ENCODE peak calls at places on chromosomes 6 and 20, in eight cellular contexts. Y, I, L, A, O, W, B and E are unnamed samples. For H3K27me3 and H3K36me3, the result is how much of the 10 kb centered on the place peaks cover.

GRCh38 chr20:38970302-38970701 is 8.2 kb downstream of the DHX35 start:
- DNase-seq in B (no peak), Y (no peak), W (no peak), L (peak), A (no peak), O (no peak), I (no peak), E (no peak)

GRCh38 chr6:37454420-37455125 is 21.6 kb downstream of the CMTR1 start:
- DNase-seq in O (no peak), W (no peak), B (no peak), I (no peak), A (no peak), Y (no peak), L (no peak), E (peak)

GRCh38 chr6:125858427-125859320 is 67.9 kb downstream of the NCOA7 start:
- DNase-seq in Y (peak), B (peak), O (peak), W (no peak), L (peak), A (peak), I (peak), E (peak)

GRCh38 chr6:151060742-151061100 is 179.0 kb upstream of the AKAP12 start:
- DNase-seq in A (no peak), B (no peak), Y (no peak), W (no peak), L (no peak), O (no peak), I (no peak), E (no peak)

GRCh38 chr20:4913147-4913546 is 88.2 kb downstream of the SLC23A2 start:
- DNase-seq in Y (no peak), L (no peak), B (no peak), W (no peak), I (no peak), O (no peak), A (no peak), E (no peak)

GRCh38 chr6:111210074-111210729 is 122.9 kb downstream of the SLC16A10 start:
- DNase-seq in I (no peak), O (peak), W (no peak), B (no peak), A (peak), Y (peak), L (no peak), E (no peak)

GRCh38 chr6:147160593-147160992 is 43.6 kb upstream of the STXBP5 start:
- DNase-seq in B (no peak), O (no peak), W (no peak), Y (no peak), A (no peak), L (no peak), I (no peak), E (no peak)

GRCh38 chr6:91713911-91714310 is 1127.0 kb upstream of the MAP3K7 start:
- DNase-seq in I (no peak), L (no peak), A (no peak), B (no peak), Y (no peak), W (no peak), O (no peak), E (no peak)

GRCh38 chr6:35972471-35972985 is 51.6 kb upstream of the SRPK1 start:
- DNase-seq in B (no peak), A (peak), Y (peak), W (no peak), I (no peak), L (no peak), O (peak), E (peak)

GRCh38 chr6:92589970-92590369 is 829.4 kb downstream of the EPHA7 start:
- DNase-seq in B (no peak), A (no peak), L (no peak), I (no peak), W (no peak), O (no peak), Y (no peak), E (no peak)

GRCh38 chr6:46677314-46677654 is 10.4 kb upstream of the TDRD6 start:
- DNase-seq in A (peak), B (no peak), O (no peak), W (no peak), L (no peak), Y (no peak), I (no peak), E (no peak)

GRCh38 chr20:24131281-24131680 is 142.7 kb upstream of the GGTLC1 start:
- DNase-seq in L (peak), Y (no peak), B (no peak), W (no peak), I (no peak), O (no peak), A (no peak), E (no peak)

GRCh38 chr20:18524646-18525045 is 16.9 kb downstream of the SEC23B start:
- DNase-seq in W (no peak), I (no peak), O (no peak), Y (no peak), L (peak), A (no peak), B (no peak), E (peak)

GRCh38 chr20:46688151-46689081 is 828 bp downstream of the TP53RK start:
- DNase-seq in O (no peak), A (peak), W (no peak), B (no peak), I (no peak), L (no peak), Y (no peak), E (no peak)

GRCh38 chr6:89260832-89261231 is 43.7 kb upstream of the GABRR1 start:
- DNase-seq in L (no peak), B (no peak), Y (no peak), I (no peak), W (no peak), A (peak), O (peak), E (no peak)

GRCh38 chr6:135680964-135681913 is 170.3 kb upstream of the PDE7B start:
- DNase-seq in B (no peak), I (peak), W (no peak), A (no peak), Y (no peak), L (no peak), O (no peak), E (peak)

GRCh38 chr6:22952076-22952475 is 382.7 kb downstream of the HDGFL1 start:
- DNase-seq in A (no peak), I (no peak), L (no peak), O (no peak), W (no peak), Y (no peak), B (no peak), E (no peak)

GRCh38 chr6:3793545-3793944 is 42.0 kb upstream of the PXDC1 start:
- DNase-seq in W (no peak), O (no peak), I (no peak), B (no peak), Y (no peak), A (no peak), L (no peak), E (no peak)

GRCh38 chr6:95431637-95432228 is 145.6 kb upstream of the MANEA start:
- DNase-seq in I (peak), W (no peak), O (peak), B (peak), Y (peak), A (peak), L (peak), E (peak)

GRCh38 chr6:29806387-29806786 is 21.2 kb upstream of the HLA-G start:
- DNase-seq in B (no peak), O (no peak), W (no peak), A (no peak), Y (no peak), L (no peak), I (no peak), E (no peak)

GRCh38 chr20:54680872-54681297 is 205.5 kb downstream of the DOK5 start:
- DNase-seq in W (no peak), O (peak), Y (peak), A (peak), I (no peak), B (no peak), L (peak), E (peak)

GRCh38 chr20:37994512-37994911 is 38.7 kb downstream of the TTI1 start:
- DNase-seq in O (no peak), I (no peak), B (no peak), L (peak), Y (no peak), W (no peak), A (no peak), E (no peak)

GRCh38 chr6:36302227-36302976 is 32.5 kb downstream of the PNPLA1 start:
- DNase-seq in L (peak), O (peak), W (peak), B (peak), I (peak), A (peak), Y (peak), E (peak)

GRCh38 chr20:8616792-8617191 is 452.1 kb upstream of the PLCB4 start:
- DNase-seq in O (no peak), W (no peak), B (no peak), L (no peak), I (no peak), Y (no peak), A (no peak), E (no peak)

GRCh38 chr20:64166712-64167615 is 2.7 kb downstream of the MYT1 start:
- DNase-seq in B (no peak), I (no peak), Y (no peak), L (no peak), W (no peak), O (no peak), A (no peak), E (no peak)

GRCh38 chr6:40804905-40805304 is 217.7 kb upstream of the LRFN2 start:
- DNase-seq in B (no peak), L (no peak), W (no peak), A (no peak), O (peak), I (no peak), Y (no peak), E (no peak)

GRCh38 chr20:24479595-24479994 is 10.2 kb downstream of the SYNDIG1 start:
- DNase-seq in W (no peak), O (no peak), L (no peak), Y (no peak), B (peak), A (no peak), I (no peak), E (no peak)

GRCh38 chr6:97186416-97186999 is 96.5 kb downstream of the MMS22L start:
- DNase-seq in L (no peak), W (peak), B (peak), I (peak), A (peak), O (peak), Y (peak), E (peak)

GRCh38 chr20:8155848-8156602 is 24.0 kb downstream of the PLCB1 start:
- DNase-seq in B (no peak), Y (no peak), O (no peak), L (peak), W (no peak), A (no peak), I (no peak), E (peak)

GRCh38 chr6:156630613-156631302 is 146.4 kb upstream of the ARID1B start:
- DNase-seq in A (no peak), B (no peak), I (no peak), O (no peak), Y (no peak), W (no peak), L (no peak), E (no peak)

GRCh38 chr6:11428351-11428750 is 109.2 kb upstream of the TMEM170B start:
- DNase-seq in B (no peak), A (no peak), L (no peak), I (no peak), O (no peak), W (no peak), Y (no peak), E (no peak)

GRCh38 chr6:149190228-149190831 is 127.2 kb upstream of the TAB2 start:
- DNase-seq in B (peak), O (peak), Y (no peak), I (no peak), A (peak), L (no peak), W (peak), E (no peak)

GRCh38 chr6:128964233-128964755 is 81.4 kb downstream of the LAMA2 start:
- DNase-seq in Y (no peak), I (no peak), W (no peak), B (no peak), A (no peak), O (no peak), L (no peak), E (no peak)

GRCh38 chr6:157747395-157747794 is 75.7 kb upstream of the SNX9 start:
- DNase-seq in W (no peak), B (no peak), L (no peak), O (no peak), Y (no peak), I (no peak), A (no peak), E (no peak)

GRCh38 chr6:1657116-1657776 is 47.5 kb downstream of the FOXC1 start:
- DNase-seq in O (no peak), I (no peak), W (no peak), A (peak), B (no peak), L (no peak), Y (no peak), E (no peak)

GRCh38 chr6:41371992-41372525 is 36.7 kb downstream of the NCR2 start:
- DNase-seq in L (no peak), O (peak), Y (no peak), I (no peak), W (no peak), B (no peak), A (peak), E (no peak)

GRCh38 chr6:33958208-33958862 is 154.5 kb upstream of the MLN start:
- DNase-seq in O (peak), Y (peak), L (no peak), A (peak), B (no peak), W (no peak), I (no peak), E (no peak)
- H3K27me3 ChIP-seq in O (under half), Y (under half), L (half or more), A (under half), B (under half), W (half or more), I (under half), E (under half)

GRCh38 chr6:44113396-44113795 is 13.9 kb downstream of the MRPL14 start:
- DNase-seq in O (no peak), W (no peak), B (no peak), A (no peak), Y (no peak), L (no peak), I (no peak), E (no peak)
- H3K36me3 ChIP-seq in O (half or more), W (under half), B (under half), A (half or more), Y (under half), L (under half), I (under half), E (half or more)

GRCh38 chr6:154558513-154558912 is 48.0 kb upstream of the CNKSR3 start:
- DNase-seq in A (no peak), W (no peak), L (no peak), I (no peak), Y (no peak), B (no peak), O (no peak), E (no peak)
- H3K4me3 ChIP-seq in A (no peak), W (no peak), L (no peak), I (no peak), Y (no peak), B (no peak), O (no peak), E (no peak)

GRCh38 chr20:49367113-49367512 is 89.3 kb upstream of the ZNFX1 start:
- DNase-seq in Y (no peak), A (no peak), O (no peak), L (no peak), W (no peak), I (no peak), B (no peak), E (peak)

GRCh38 chr20:49361872-49362663 is 84.2 kb upstream of the ZNFX1 start:
- DNase-seq in A (no peak), I (no peak), Y (no peak), L (no peak), B (no peak), W (no peak), O (no peak), E (peak)

GRCh38 chr20:49368596-49368995 is 90.7 kb upstream of the ZNFX1 start:
- DNase-seq in L (no peak), Y (no peak), W (no peak), A (no peak), I (no peak), O (no peak), B (no peak), E (no peak)

GRCh38 chr20:49372095-49372734 is 94.4 kb upstream of the ZNFX1 start:
- DNase-seq in A (no peak), W (no peak), O (no peak), I (no peak), Y (no peak), L (peak), B (no peak), E (peak)

DNA sequence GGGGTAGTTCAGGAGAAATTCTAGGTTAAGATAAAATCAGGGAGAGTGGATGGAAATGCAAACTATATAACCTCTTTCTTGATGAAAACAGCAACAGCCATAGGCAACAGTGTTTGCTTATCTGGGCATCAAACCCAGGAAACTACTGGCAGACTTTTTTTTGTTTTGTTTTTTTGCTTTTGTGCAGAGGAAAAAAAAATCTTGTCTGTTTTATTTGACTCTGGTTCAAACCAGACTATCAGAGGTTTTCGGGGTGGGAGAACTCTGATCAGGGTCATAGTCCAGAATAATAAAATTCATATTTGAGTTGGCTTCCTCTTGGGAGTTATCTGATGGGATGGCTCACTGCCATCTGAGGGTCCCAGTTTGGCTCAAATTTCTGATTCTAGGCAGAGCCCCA is 88.8 kb upstream of the ZNFX1 start:
- DNase-seq in Y (no peak), L (no peak), B (no peak), W (no peak), O (no peak), A (no peak), I (no peak), E (no peak)
- H3K27me3 ChIP-seq in Y (under half), L (half or more), B (under half), W (under half), O (under half), A (under half), I (under half), E (under half)

DNA sequence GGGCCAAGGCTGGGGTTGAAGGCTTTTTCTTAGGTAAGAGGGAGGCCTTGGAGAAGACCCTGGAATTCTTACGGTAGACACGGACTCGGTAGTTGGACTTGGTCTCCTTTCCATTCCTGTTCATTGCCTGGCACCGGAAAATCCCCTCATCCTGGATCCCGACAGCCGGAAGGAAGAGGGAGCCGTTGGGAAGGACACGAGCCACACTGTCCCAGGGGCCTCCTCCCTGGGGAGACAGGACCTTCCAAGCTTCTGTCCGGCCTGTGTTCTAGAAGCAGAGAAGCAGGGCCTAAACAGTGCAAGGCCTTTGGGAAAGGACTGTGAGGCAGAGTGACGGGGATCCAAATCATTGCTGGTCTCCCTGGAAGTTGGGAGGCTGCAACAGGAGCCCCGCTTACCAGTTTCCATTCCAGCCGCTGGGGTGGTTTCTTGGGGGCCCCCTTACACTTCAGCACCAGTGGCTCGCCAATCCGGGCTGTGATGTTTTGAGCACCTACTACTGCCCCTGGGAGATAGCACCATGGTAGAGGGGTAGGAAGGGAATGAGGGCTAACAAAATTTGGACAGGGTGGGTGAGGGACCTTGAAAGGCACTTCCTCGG is 470 bp downstream of the AGER start:
- DNase-seq in A (no peak), O (no peak), L (no peak), I (no peak), W (peak), Y (no peak), B (peak), E (no peak)
- H3K36me3 ChIP-seq in A (under half), O (half or more), L (under half), I (under half), W (under half), Y (under half), B (half or more), E (under half)

GRCh38 chr6:31544676-31545075 is 1.7 kb downstream of the ATP6V1G2 start:
- DNase-seq in W (no peak), A (no peak), L (no peak), B (no peak), I (no peak), O (no peak), Y (no peak), E (no peak)
- H3K4me3 ChIP-seq in W (no peak), A (no peak), L (no peak), B (no peak), I (no peak), O (peak), Y (no peak), E (no peak)

DNA sequence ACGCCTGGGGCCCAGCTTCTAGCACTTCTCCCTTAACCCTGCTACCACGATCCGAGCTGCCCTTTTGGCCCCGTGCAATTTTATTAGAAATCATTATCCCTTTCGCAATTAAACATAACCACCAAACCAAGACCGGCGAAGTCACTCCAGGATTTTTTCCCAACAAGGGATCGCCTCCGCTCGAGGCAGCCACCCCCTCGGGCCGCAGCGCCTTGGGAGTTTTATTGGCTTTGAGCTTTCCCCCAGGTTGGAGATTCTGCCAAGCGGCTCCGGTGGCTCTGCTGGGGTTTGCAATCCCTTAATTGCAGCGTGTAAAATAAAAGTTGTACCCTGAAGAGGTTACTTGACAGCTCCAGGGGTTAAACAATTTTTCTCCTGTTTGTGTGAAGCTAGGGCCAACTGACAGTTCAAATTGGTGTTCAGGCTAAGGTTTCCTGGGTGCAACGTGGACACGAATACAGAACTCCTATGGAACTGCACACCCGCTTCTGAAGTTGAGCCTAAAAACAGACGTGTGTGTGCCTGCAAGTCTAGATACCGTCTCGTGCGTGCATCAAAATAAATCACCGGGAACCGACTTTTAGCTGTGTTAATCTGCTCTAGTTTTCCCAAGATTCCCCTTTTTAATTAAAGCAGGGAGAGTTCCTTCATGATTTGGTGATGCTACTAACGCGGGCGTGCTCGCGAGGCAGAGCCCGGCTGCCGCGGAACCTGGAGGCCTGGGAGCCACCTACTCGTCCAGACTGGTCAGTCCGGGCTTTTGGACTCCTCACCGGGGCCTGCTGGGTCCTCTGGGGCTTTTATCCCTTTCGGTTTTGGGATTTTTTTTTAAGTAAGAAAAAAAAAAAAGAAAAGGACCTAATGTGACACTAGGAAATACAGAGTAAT is 963 bp upstream of the TFAP2A start:
- DNase-seq in A (no peak), B (no peak), L (no peak), W (no peak), Y (no peak), I (no peak), O (no peak), E (no peak)
- H3K27me3 ChIP-seq in A (under half), B (half or more), L (under half), W (half or more), Y (half or more), I (under half), O (half or more), E (under half)

GRCh38 chr6:163565140-163565539 is 150.6 kb downstream of the QKI start:
- DNase-seq in L (no peak), I (no peak), B (no peak), W (no peak), Y (no peak), O (peak), A (no peak), E (no peak)
- H3K36me3 ChIP-seq in L (under half), I (under half), B (under half), W (half or more), Y (under half), O (under half), A (under half), E (half or more)